ENCODE peak calls at places on chromosomes 1 and 21, in ten cellular contexts. E is CD8-positive, alpha-beta memory T cell; P is Peyer's patch; T is psoas muscle; K is adrenal gland; S is tibial nerve; R is pancreas; F is fibroblast of lung; Q is aorta; G is transverse colon. W is an unnamed sample.

GRCh38 chr1:31705080-31705866 is 1.5 kb upstream of the COL16A1 start:
- DNase-seq in E (peak; percentile 40), P (peak; percentile 80), T (peak; percentile 67), K (peak; percentile 13), S (peak; percentile 60), R (no peak), F (peak; percentile 53), Q (peak; percentile 89), G (peak; percentile 64), W (peak; percentile 83)

GRCh38 chr1:63969461-63969893 is 195.7 kb downstream of the ROR1 start:
- DNase-seq in E (no peak), P (no peak), T (no peak), K (no peak), S (no peak), R (no peak), F (peak; percentile 61), Q (no peak), G (no peak), W (no peak)

GRCh38 chr1:230105754-230106625 is 39.0 kb downstream of the GALNT2 start:
- DNase-seq in E (no peak), P (peak; percentile 70), T (no peak), K (peak; percentile 81), S (no peak), R (no peak), F (peak; percentile 92), Q (no peak), G (no peak), W (no peak)

GRCh38 chr1:206912445-206913095 is 9.2 kb downstream of the FCMR start:
- DNase-seq in E (no peak), P (peak; percentile 88), T (peak; percentile 52), K (peak; percentile 80), S (peak; percentile 60), R (no peak), F (peak; percentile 51), Q (no peak), G (peak; percentile 77), W (peak; percentile 66)

GRCh38 chr1:11527541-11528452 is 48.8 kb downstream of the DISP3 start:
- DNase-seq in E (no peak), P (peak; percentile 33), T (no peak), K (no peak), S (no peak), R (no peak), F (no peak), Q (no peak), G (no peak), W (no peak)

GRCh38 chr1:172138636-172139035 is 281.8 kb upstream of the C1orf105 start:
- DNase-seq in E (no peak), P (no peak), T (no peak), K (no peak), S (no peak), R (no peak), F (no peak), Q (no peak), G (no peak), W (no peak)

GRCh38 chr1:95236784-95237575 is 3.0 kb downstream of the RWDD3 start:
- DNase-seq in E (no peak), P (no peak), T (no peak), K (no peak), S (no peak), R (no peak), F (peak; percentile 70), Q (no peak), G (no peak), W (no peak)

GRCh38 chr1:207402744-207403143 is 51.4 kb upstream of the CR2 start:
- DNase-seq in E (no peak), P (no peak), T (no peak), K (no peak), S (no peak), R (no peak), F (no peak), Q (no peak), G (no peak), W (no peak)

GRCh38 chr1:155127672-155128468 is at the start of gene EFNA1:
- DNase-seq in E (peak; percentile 30), P (peak; percentile 75), T (peak; percentile 70), K (peak; percentile 72), S (peak; percentile 18), R (peak; percentile 88), F (peak; percentile 25), Q (peak; percentile 88), G (peak; percentile 81), W (no peak)

GRCh38 chr1:14369526-14370213 is 228.8 kb upstream of the KAZN start:
- DNase-seq in E (no peak), P (no peak), T (no peak), K (no peak), S (no peak), R (no peak), F (peak; percentile 23), Q (no peak), G (no peak), W (no peak)

GRCh38 chr1:31703431-31704260 is at the start of gene COL16A1:
- DNase-seq in E (no peak), P (peak; percentile 69), T (peak; percentile 88), K (peak; percentile 26), S (peak; percentile 55), R (no peak), F (peak; percentile 75), Q (peak; percentile 94), G (peak; percentile 63), W (peak; percentile 83)

GRCh38 chr1:24991242-24992037 is 61.4 kb upstream of the RUNX3 start:
- DNase-seq in E (no peak), P (no peak), T (no peak), K (peak; percentile 17), S (no peak), R (no peak), F (no peak), Q (peak; percentile 50), G (no peak), W (no peak)

GRCh38 chr1:199174336-199174735 is 535.5 kb downstream of the PTPRC start:
- DNase-seq in E (no peak), P (no peak), T (no peak), K (no peak), S (no peak), R (no peak), F (no peak), Q (no peak), G (no peak), W (no peak)
- H3K27ac ChIP-seq in E (no peak overlapping the region), P (no peak overlapping the region), T (no peak overlapping the region), K (no peak overlapping the region), S (no peak overlapping the region), R (no peak overlapping the region), F (no peak overlapping the region), Q (no peak overlapping the region), G (no peak overlapping the region), W (no peak overlapping the region)

GRCh38 chr21:43717166-43717853 is 1.6 kb upstream of the PDXK start:
- DNase-seq in E (no peak), P (no peak), T (peak; percentile 12), K (no peak), S (no peak), R (peak; percentile 29), F (no peak), Q (no peak), G (no peak), W (no peak)
- H3K4me1 ChIP-seq in E (peaks cover 21% of the 10 kb centered on the region), P (no peaks in the 10 kb centered on the region), T (peaks cover 23% of the 10 kb centered on the region), K (peaks cover 24% of the 10 kb centered on the region), S (no peaks in the 10 kb centered on the region), R (peaks cover 15% of the 10 kb centered on the region), F (peaks cover 7% of the 10 kb centered on the region), Q (no peaks in the 10 kb centered on the region), G (peaks cover 51% of the 10 kb centered on the region), W (peaks cover 30% of the 10 kb centered on the region)

DNA sequence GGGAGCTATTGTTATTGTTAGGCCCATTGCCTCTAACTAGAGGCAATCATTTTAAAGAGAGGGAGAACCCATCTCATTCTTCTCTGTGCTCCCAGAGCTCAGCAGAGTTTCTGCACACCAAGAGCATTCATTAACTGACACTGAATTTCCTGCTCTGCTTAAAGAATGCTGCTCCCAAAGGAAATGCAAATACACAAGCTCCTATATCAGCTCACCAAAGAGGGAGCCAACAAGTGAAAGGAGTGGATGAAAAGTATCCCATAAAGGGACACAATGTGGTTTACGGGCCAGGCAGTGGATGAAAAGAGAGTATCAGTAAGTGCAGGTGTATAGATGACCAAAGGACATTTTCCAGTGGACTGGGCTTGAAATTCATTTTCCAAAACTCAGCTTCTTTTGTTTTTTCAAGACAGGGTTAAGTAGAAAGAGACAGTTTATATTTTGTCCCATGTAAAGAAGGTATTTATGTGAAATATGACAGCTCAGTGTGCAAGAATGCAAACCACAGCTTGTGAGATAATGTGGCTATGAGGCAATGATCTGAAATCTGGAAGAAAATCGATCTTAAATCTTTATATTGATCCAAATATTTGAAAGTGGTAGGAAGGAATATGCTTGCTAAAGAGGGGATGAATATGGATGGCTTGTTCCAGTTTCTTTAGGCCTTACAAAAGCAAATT is 207.7 kb upstream of the CAMK1G start:
- DNase-seq in E (no peak), P (no peak), T (no peak), K (no peak), S (no peak), R (no peak), F (peak; percentile 56), Q (no peak), G (no peak), W (no peak)
- H3K27ac ChIP-seq in E (no peak overlapping the region), P (no peak overlapping the region), T (no peak overlapping the region), K (no peak overlapping the region), S (no peak overlapping the region), R (no peak overlapping the region), F (peak overlapping the region; percentile 12), Q (no peak overlapping the region), G (no peak overlapping the region), W (no peak overlapping the region)

GRCh38 chr1:213571843-213572242 is 415.9 kb upstream of the PROX1 start:
- DNase-seq in E (no peak), P (no peak), T (no peak), K (no peak), S (no peak), R (no peak), F (no peak), Q (no peak), G (no peak), W (no peak)

GRCh38 chr1:213570487-213570886 is 417.3 kb upstream of the PROX1 start:
- DNase-seq in E (no peak), P (no peak), T (no peak), K (no peak), S (no peak), R (no peak), F (no peak), Q (no peak), G (no peak), W (no peak)

GRCh38 chr1:213568929-213569815 is 418.6 kb upstream of the PROX1 start:
- DNase-seq in E (no peak), P (no peak), T (no peak), K (no peak), S (no peak), R (no peak), F (no peak), Q (no peak), G (no peak), W (no peak)

GRCh38 chr1:213571419-213571818 is 416.4 kb upstream of the PROX1 start:
- DNase-seq in E (no peak), P (no peak), T (no peak), K (no peak), S (no peak), R (no peak), F (no peak), Q (no peak), G (no peak), W (no peak)

DNA sequence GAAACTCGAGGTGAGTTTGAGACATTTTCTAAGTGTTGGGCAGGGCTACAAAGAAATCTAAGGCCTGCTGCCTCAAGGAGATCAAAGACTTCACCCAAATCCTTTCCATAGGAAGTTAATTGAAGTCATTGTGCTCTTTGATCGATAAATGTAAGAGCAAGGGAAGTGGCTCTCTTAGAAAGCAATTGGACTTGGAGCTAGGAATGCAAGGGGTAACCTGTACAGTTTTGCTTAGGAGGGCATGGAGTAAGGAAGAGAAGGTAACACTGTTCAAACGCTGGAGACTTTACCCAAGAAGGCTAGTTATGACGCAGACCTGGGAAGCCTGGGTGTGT is 418.0 kb upstream of the PROX1 start:
- DNase-seq in E (no peak), P (no peak), T (no peak), K (no peak), S (no peak), R (no peak), F (no peak), Q (no peak), G (no peak), W (no peak)
- H3K4me1 ChIP-seq in E (no peaks in the 10 kb centered on the region), P (no peaks in the 10 kb centered on the region), T (no peaks in the 10 kb centered on the region), K (no peaks in the 10 kb centered on the region), S (no peaks in the 10 kb centered on the region), R (peaks cover 12% of the 10 kb centered on the region), F (no peaks in the 10 kb centered on the region), Q (no peaks in the 10 kb centered on the region), G (peaks cover 8% of the 10 kb centered on the region), W (no peaks in the 10 kb centered on the region)